ENCODE peak calls at places on chromosomes 11 and 22, in six cellular contexts. Y, H, D, C, G and S are unnamed samples.

GRCh38 chr11:97000481-97000880 is 610.7 kb downstream of the JRKL start:
- DNase-seq in H (no peak), Y (no peak), D (no peak), C (no peak), G (no peak), S (no peak)

GRCh38 chr11:106961048-106961447 is 57.2 kb downstream of the GUCY1A2 start:
- DNase-seq in C (no peak), D (no peak), Y (no peak), G (no peak), H (no peak), S (peak; percentile 3)

GRCh38 chr11:78659326-78660319 is 85.0 kb upstream of the NARS2 start:
- DNase-seq in C (no peak), G (no peak), H (no peak), D (no peak), Y (no peak), S (peak; percentile 79)

GRCh38 chr11:103055174-103055890 is 36.6 kb downstream of the DCUN1D5 start:
- DNase-seq in H (no peak), D (no peak), G (peak; percentile 3), C (no peak), Y (peak; percentile 26), S (no peak)

GRCh38 chr11:67120881-67121710 is 2.0 kb downstream of the KDM2A start:
- DNase-seq in C (no peak), G (no peak), Y (no peak), D (no peak), H (no peak), S (no peak)

GRCh38 chr11:31262761-31263160 is 106.8 kb downstream of the DCDC1 start:
- DNase-seq in Y (no peak), G (no peak), D (no peak), H (no peak), C (no peak), S (no peak)

GRCh38 chr22:43789452-43789851 is 22.7 kb downstream of the EFCAB6 start:
- DNase-seq in Y (no peak), G (no peak), D (no peak), C (peak; percentile 71), H (peak; percentile 38), S (peak; percentile 97)

GRCh38 chr22:35357883-35358621 is 22.8 kb upstream of the HMOX1 start:
- DNase-seq in Y (peak; percentile 72), G (no peak), D (no peak), C (no peak), H (no peak), S (peak; percentile 68)

GRCh38 chr11:100878474-100878873 is 191.4 kb downstream of the ARHGAP42 start:
- DNase-seq in C (no peak), G (no peak), Y (no peak), H (no peak), D (no peak), S (no peak)

GRCh38 chr11:115741376-115741775 is 237.2 kb upstream of the CADM1 start:
- DNase-seq in H (no peak), G (no peak), D (no peak), C (no peak), Y (no peak), S (peak; percentile 61)

GRCh38 chr22:47836957-47837356 is 1074.5 kb downstream of the TBC1D22A start:
- DNase-seq in Y (no peak), D (no peak), C (no peak), H (no peak), G (no peak), S (peak; percentile 69)
- H3K9me3 ChIP-seq in Y (no peaks in the 10 kb centered on the region), D (no peaks in the 10 kb centered on the region), C (no peaks in the 10 kb centered on the region), H (no peaks in the 10 kb centered on the region), G (peaks cover 2% of the 10 kb centered on the region), S (no peaks in the 10 kb centered on the region)

DNA sequence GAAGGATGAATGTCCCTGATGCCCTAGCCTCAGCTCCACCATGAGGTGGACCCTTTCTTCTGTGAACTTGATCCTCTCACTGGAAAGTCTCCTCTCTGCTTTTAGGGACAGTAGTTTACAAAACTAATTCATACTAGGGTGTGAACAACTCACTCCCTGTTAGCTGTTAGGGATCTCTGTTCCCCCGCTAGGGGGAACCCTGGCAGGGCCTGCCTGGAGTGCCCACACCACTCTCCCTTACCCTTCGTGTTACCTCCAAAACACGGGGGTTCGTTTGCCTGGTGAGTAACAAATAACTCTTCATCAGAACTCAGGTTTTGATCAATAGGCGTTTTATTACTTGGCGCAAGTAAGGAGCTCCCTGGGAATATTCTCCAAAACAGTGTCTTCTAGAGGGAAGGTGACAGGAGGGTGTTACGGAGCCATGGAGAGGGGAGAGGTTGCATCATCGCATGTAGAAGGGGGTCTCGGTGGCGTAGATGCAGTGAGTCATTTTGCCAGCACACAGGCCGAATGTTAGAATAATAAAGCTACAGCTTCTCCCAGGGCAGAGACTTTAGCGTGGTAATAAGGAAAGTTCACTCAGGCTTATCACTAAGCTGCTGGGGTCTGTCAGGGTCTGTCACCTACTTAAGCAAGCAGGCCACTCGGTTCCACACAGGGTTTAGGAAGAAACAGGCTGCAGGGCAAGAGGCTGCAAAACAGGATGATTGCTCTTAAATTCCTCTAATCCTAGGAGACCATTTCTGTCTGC is 45.8 kb downstream of the C11orf96 start:
- DNase-seq in Y (no peak), H (no peak), D (no peak), G (no peak), C (no peak), S (no peak)
- H3K4me3 ChIP-seq in Y (no peak overlapping the region), H (no peak overlapping the region), D (no peak overlapping the region), G (no peak overlapping the region), C (no peak overlapping the region), S (no peak overlapping the region)

DNA sequence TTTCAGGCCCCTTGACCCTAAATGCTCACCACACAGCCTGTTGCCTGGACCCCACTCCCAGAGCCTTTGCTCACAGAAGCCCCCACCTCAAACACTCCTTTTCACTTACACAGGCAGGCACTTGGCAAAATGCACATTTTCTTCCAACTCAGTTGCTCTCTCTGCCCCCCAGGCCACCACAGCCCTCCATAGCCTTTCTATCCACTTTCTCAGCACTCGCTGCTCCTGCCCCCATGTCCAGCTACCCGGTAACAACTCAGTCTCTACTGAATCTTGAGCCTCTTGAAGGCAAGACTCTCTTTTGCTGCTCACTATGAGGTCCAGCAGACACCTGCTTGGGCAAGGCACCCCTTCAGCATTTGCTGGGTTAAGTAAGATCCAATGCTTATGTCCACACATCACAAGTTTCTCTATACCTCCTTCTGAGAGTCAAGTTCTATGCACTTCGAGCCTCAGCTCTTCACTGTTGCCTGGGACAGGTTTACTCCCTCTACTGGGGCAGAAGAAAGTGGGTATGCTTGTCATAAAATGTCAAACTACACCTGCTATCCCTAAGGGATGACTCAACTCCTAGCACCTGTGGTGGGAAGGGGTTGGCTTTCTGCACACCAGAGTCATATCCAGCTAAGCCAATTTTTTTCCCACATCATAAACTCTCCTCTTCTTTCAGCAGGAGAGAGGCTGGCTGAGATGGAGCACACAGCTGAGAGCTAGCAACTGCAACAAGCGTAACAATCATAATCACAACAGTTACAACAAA is 36.9 kb downstream of the MORC2 start:
- DNase-seq in Y (no peak), C (no peak), H (no peak), D (no peak), G (no peak), S (no peak)
- H3K36me3 ChIP-seq in Y (peaks cover 23% of the 10 kb centered on the region), C (no peaks in the 10 kb centered on the region), H (peaks cover 100% of the 10 kb centered on the region), D (peaks cover 99% of the 10 kb centered on the region), G (peaks cover 98% of the 10 kb centered on the region), S (peaks cover 97% of the 10 kb centered on the region)

GRCh38 chr11:114621072-114621471 is 25.5 kb upstream of the NXPE4 start:
- DNase-seq in H (no peak), D (no peak), Y (no peak), G (no peak), C (no peak), S (no peak)
- H3K9me3 ChIP-seq in H (peaks cover 7% of the 10 kb centered on the region), D (peaks cover 64% of the 10 kb centered on the region), Y (peaks cover 42% of the 10 kb centered on the region), G (peaks cover 26% of the 10 kb centered on the region), C (peaks cover 3% of the 10 kb centered on the region), S (no peaks in the 10 kb centered on the region)

GRCh38 chr11:66045177-66045639 is 3.8 kb downstream of the GAL3ST3 start:
- DNase-seq in D (peak; percentile 88), C (peak; percentile 75), H (peak; percentile 71), G (peak; percentile 77), Y (peak; percentile 63), S (peak; percentile 61)

GRCh38 chr11:66046901-66047300 is 2.1 kb downstream of the GAL3ST3 start:
- DNase-seq in Y (no peak), G (no peak), D (no peak), H (no peak), C (no peak), S (no peak)

GRCh38 chr11:66042227-66043007 is 6.5 kb downstream of the GAL3ST3 start:
- DNase-seq in Y (no peak), H (no peak), D (no peak), G (no peak), C (no peak), S (no peak)

GRCh38 chr11:66043008-66043906 is 5.7 kb downstream of the GAL3ST3 start:
- DNase-seq in C (no peak), H (no peak), G (no peak), Y (no peak), D (no peak), S (no peak)

DNA sequence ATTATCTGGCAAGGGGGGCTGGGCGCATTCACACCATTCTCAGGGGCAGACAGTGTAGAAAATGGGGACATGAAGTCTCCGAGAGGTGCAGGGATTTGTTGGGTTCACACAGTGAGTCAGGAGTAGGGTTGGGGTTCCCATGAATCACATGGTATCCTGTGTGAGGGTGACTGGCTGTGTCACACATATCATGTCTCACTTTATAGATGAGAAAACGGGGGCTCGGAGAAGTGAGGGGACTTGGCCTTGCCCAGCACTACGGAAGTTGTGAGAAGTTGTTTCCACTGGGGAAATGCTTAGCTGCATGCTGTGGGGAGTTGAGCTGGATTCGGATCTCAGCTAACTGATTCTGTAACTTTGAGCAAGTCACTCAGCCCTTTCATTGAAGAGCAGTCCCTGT is 4.2 kb downstream of the GAL3ST3 start:
- DNase-seq in G (no peak), H (no peak), D (no peak), C (no peak), Y (no peak), S (no peak)
- H3K4me3 ChIP-seq in G (no peak overlapping the region), H (peak overlapping the region; percentile 11), D (no peak overlapping the region), C (no peak overlapping the region), Y (no peak overlapping the region), S (no peak overlapping the region)

GRCh38 chr22:19488285-19488684 is 8.6 kb downstream of the CDC45 start:
- DNase-seq in D (no peak), C (no peak), Y (no peak), G (no peak), H (no peak), S (no peak)

GRCh38 chr22:19492504-19493174 is 12.9 kb downstream of the CDC45 start:
- DNase-seq in G (no peak), H (no peak), D (no peak), C (no peak), Y (no peak), S (no peak)

GRCh38 chr22:19490628-19491230 is 11.0 kb downstream of the CDC45 start:
- DNase-seq in Y (no peak), H (no peak), D (no peak), C (no peak), G (no peak), S (no peak)

GRCh38 chr22:19494001-19494560 is 14.4 kb downstream of the CDC45 start:
- DNase-seq in H (no peak), C (no peak), Y (no peak), G (no peak), D (no peak), S (no peak)

GRCh38 chr22:19488884-19489843 is 9.4 kb downstream of the CDC45 start:
- DNase-seq in H (no peak), D (no peak), C (no peak), Y (no peak), G (no peak), S (no peak)
- H3K36me3 ChIP-seq in H (no peaks in the 10 kb centered on the region), D (peaks cover 6% of the 10 kb centered on the region), C (no peaks in the 10 kb centered on the region), Y (peaks cover 36% of the 10 kb centered on the region), G (peaks cover 92% of the 10 kb centered on the region), S (peaks cover 51% of the 10 kb centered on the region)

DNA sequence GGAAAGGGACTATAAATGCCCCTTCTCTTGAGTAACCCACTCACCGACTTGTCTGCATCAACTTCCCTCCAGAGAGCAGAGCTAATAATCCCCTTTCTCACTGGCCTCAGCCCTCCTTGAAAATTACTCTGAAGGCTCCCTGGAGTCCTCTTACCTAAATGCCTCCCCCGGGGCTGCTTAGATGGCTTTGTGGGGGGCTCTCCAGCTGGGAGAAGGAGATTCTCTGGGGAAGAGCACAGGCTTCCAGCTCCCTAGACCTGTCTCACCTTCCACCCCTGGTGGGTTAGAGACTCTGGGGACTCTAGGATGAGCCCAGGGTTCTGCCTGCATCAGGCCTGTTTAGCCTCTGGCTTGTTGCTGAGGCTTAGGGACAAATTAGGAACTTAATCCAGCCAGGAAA is 39.8 kb downstream of the MIAT start:
- DNase-seq in H (no peak), Y (no peak), D (no peak), C (no peak), G (no peak), S (no peak)
- H3K9me3 ChIP-seq in H (peaks cover 3% of the 10 kb centered on the region), Y (peaks cover 7% of the 10 kb centered on the region), D (no peaks in the 10 kb centered on the region), C (no peaks in the 10 kb centered on the region), G (peaks cover 6% of the 10 kb centered on the region), S (peaks cover 8% of the 10 kb centered on the region)